ENCODE peak calls at places on chromosomes 1 and 21, in eight cellular contexts. T is cardiac fibroblast; Y is left lobe of liver; P is activated T-cell treated with anti-CD3 and anti-CD28 coated beads for 1 hour; L is stimulated activated CD4-positive, alpha-beta T cell treated with anti-CD3 and anti-CD28 coated beads, Interleukin-2, amount 100 ng/mL, for 48 hours; Q is brain microvascular endothelial cell; H is stimulated activated CD8-positive, alpha-beta memory T cell treated with anti-CD3 and anti-CD28 coated beads, Interleukin-4, amount 100 ng/mL, for 1 hour; K is iPS DF 6.9. N is an unnamed sample.

GRCh38 chr1:162035241-162035640 is 11.6 kb upstream of the OLFML2B start:
- DNase-seq in T (no peak), Y (no peak), P (no peak), L (no peak), Q (no peak), H (no peak), K (no peak), N (no peak)

GRCh38 chr1:161531986-161532875 is 7.9 kb downstream of the HSPA6 start:
- DNase-seq in T (no peak), Y (no peak), P (no peak), L (no peak), Q (no peak), H (no peak), K (no peak), N (no peak)

GRCh38 chr21:28794341-28794970 is 198.2 kb downstream of the LTN1 start:
- DNase-seq in T (no peak), Y (no peak), P (no peak), L (no peak), Q (no peak), H (no peak), K (no peak), N (no peak)

GRCh38 chr21:29219165-29219770 is 79.5 kb upstream of the BACH1 start:
- DNase-seq in T (no peak), Y (no peak), P (no peak), L (no peak), Q (no peak), H (no peak), K (no peak), N (no peak)

GRCh38 chr21:44846485-44847260 is 26.8 kb downstream of the PTTG1IP start:
- DNase-seq in T (peak), Y (no peak), P (peak), L (no peak), Q (peak), H (no peak), K (no peak), N (no peak)

GRCh38 chr1:214833357-214833756 is 230.4 kb downstream of the CENPF start:
- DNase-seq in T (peak), Y (no peak), P (no peak), L (no peak), Q (peak), H (no peak), K (no peak), N (no peak)

GRCh38 chr1:218711884-218712674 is 366.9 kb downstream of the TGFB2 start:
- DNase-seq in T (peak), Y (peak), P (no peak), L (no peak), Q (no peak), H (no peak), K (no peak), N (no peak)

GRCh38 chr1:67211589-67212563 is 45.6 kb downstream of the IL23R start:
- DNase-seq in T (peak), Y (no peak), P (peak), L (peak), Q (peak), H (no peak), K (no peak), N (no peak)

GRCh38 chr1:9561429-9561828 is 22.2 kb downstream of the SLC25A33 start:
- DNase-seq in T (peak), Y (no peak), P (no peak), L (no peak), Q (peak), H (no peak), K (no peak), N (peak)

GRCh38 chr1:19799233-19799876 is 361 bp downstream of the TMCO4 start:
- DNase-seq in T (peak), Y (peak), P (peak), L (peak), Q (no peak), H (peak), K (no peak), N (no peak)

GRCh38 chr1:5408401-5408800 is 583.8 kb downstream of the NPHP4 start:
- DNase-seq in T (no peak), Y (no peak), P (no peak), L (no peak), Q (no peak), H (no peak), K (no peak), N (no peak)